ENCODE peak calls at places on chromosomes 13 and 19, in four cellular contexts. C is IMR-90, S is astrocyte, Z is fibroblast of lung. F is an unnamed sample.

GRCh38 chr13:83883061-83883523 is 818 bp upstream of the SLITRK1 start:
- DNase-seq in C (no peak), Z (no peak), S (no peak), F (no peak)

GRCh38 chr19:2546128-2547032 is 70.5 kb downstream of the GADD45B start:
- DNase-seq in Z (peak; percentile 59), S (peak; percentile 43), C (no peak), F (peak; percentile 94)

GRCh38 chr19:970695-971094 is 13.4 kb upstream of the WDR18 start:
- DNase-seq in S (no peak), Z (no peak), C (no peak), F (no peak)

GRCh38 chr19:41332000-41332399 is 21.7 kb downstream of the TGFB1 start:
- DNase-seq in S (no peak), C (no peak), Z (no peak), F (no peak)

GRCh38 chr19:14167013-14167593 is 30.7 kb upstream of the ASF1B start:
- DNase-seq in S (no peak), Z (no peak), C (no peak), F (no peak)

GRCh38 chr13:31161583-31162150 is at the start of gene HSPH1:
- DNase-seq in S (peak; percentile 95), Z (peak; percentile 98), C (peak; percentile 97), F (peak; percentile 100)

GRCh38 chr19:47375694-47376588 is 26.8 kb downstream of the DHX34 start:
- DNase-seq in Z (no peak), C (no peak), S (no peak), F (no peak)

GRCh38 chr19:47240996-47241918 is 10.3 kb upstream of the BBC3 start:
- DNase-seq in S (peak; percentile 57), C (peak; percentile 79), Z (peak; percentile 77), F (peak; percentile 90)

GRCh38 chr13:108214511-108215383 is 589 bp downstream of the LIG4 start:
- DNase-seq in C (no peak), S (no peak), Z (no peak), F (peak; percentile 66)

GRCh38 chr19:4115050-4115817 is 8.7 kb downstream of the MAP2K2 start:
- DNase-seq in S (no peak), Z (no peak), C (no peak), F (no peak)

GRCh38 chr13:20239748-20240147 is 7.6 kb upstream of the GJB6 start:
- DNase-seq in C (no peak), Z (no peak), S (no peak), F (no peak)

GRCh38 chr13:77919351-77920294 is 992 bp upstream of the EDNRB start:
- DNase-seq in C (peak; percentile 15), Z (peak; percentile 35), S (peak; percentile 20), F (peak; percentile 73)

GRCh38 chr13:35648109-35648508 is 171.6 kb upstream of the MAB21L1 start:
- DNase-seq in C (peak; percentile 42), S (no peak), Z (peak; percentile 10), F (no peak)

GRCh38 chr13:26037302-26037701 is 14.5 kb downstream of the SHISA2 start:
- DNase-seq in Z (no peak), C (no peak), S (no peak), F (no peak)

GRCh38 chr13:36328821-36329220 is 17.4 kb downstream of the SPART start:
- DNase-seq in S (no peak), C (no peak), Z (no peak), F (no peak)

DNA sequence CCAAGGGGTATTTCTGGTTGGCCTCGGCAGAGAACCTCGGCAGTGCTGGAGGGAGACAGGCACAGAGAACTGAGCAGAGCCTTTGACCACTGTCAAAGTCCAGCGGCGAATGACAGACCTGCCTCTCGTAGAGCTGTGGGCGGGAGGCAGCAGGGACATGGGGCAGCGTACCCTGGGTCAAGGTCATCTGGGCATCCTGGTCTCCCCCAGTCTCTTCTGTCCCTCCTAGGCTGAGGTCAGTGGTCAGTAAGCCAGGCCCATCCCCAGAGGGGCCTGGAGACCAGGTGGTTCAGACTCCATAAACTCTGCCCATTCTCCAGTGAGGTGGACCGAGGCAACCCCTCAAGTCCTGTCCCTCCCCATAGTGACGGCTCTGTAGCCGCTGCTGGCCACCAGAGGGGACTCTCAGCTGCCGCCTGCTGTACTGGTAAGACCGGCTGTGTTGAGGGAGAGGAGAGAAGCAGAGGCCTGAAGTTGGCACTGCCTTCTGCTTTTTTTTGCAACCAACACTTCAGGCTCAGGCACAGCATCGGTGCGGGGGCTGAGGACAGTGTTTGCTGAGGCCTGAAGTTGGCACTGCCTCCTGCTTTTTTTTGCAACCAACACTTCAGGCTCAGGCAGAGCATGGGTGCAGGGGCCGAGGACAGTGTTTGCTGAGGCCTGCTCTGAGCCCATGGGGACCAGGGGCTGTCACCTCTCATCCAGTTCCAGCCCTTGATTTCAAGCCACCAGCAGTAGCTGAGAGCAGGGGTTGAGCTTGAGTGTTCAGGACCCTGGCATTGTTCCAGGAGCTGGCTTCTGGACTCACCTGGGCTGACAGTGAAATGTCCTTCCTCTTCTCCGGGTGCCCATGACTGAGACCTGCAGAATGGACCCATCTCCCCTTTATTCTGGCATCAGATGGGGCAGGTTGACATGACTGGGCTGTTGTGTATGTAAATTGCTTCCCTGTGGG is at the start of gene PGLYRP2:
- DNase-seq in S (no peak), Z (no peak), C (no peak), F (peak; percentile 81)
- TF ChIP-seq CTCF in S (no peak), Z (no peak), C (no peak), F (peak; percentile 30)

GRCh38 chr19:35637165-35637564 is 4.4 kb upstream of the ETV2 start:
- DNase-seq in S (no peak), Z (no peak), C (no peak), F (no peak)

GRCh38 chr19:35628565-35629331 is at the start of gene RBM42:
- DNase-seq in Z (peak; percentile 99), S (peak; percentile 98), C (peak; percentile 99), F (peak; percentile 96)

GRCh38 chr19:35636651-35637050 is 4.9 kb upstream of the ETV2 start:
- DNase-seq in S (no peak), Z (no peak), C (no peak), F (no peak)

GRCh38 chr19:35629332-35629633 is 447 bp downstream of the RBM42 start:
- DNase-seq in Z (no peak), S (no peak), C (no peak), F (no peak)

DNA sequence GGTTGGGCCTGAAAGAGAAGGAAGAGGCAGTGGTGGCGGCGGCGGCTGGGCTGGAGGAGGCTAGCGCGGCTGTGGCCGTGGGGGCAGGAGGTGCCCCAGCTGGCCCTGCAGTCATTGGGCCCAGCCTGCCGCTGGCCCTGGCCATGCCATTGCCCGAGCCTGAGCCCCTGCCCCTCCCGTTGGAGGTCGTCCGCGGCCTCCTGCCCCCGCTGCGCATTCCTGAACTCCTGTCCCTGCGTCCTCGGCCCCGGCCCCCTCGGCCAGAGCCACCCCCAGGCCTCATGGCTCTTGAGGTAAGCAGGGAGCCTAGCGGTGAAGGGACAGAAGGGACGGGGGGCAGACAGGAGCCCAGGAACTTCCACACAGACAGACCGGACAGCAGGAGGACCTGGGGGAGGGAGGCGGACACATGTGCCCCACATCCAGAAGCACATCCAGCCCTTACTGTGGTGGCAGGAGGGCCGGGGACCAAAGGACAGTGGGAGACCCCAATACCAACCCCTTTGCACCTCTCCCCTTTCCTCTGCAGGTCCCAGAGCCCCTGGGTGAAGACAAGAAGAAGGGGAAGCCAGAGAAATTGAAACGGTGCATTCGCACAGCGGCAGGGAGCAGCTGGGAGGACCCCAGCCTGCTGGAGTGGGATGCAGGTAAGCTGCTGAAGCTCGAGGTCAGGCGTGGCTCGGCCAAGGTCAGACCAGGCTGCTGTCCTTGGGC is 5.0 kb downstream of the RBM42 start:
- DNase-seq in C (no peak), S (no peak), Z (no peak), F (no peak)
- H3K27ac ChIP-seq in C (no peak overlapping the region), S (no peak overlapping the region), Z (no peak overlapping the region), F (no peak overlapping the region)

GRCh38 chr19:48970923-48971395 is 5.8 kb downstream of the FTL start:
- DNase-seq in Z (peak; percentile 51), C (peak; percentile 77), S (no peak), F (peak; percentile 92)

GRCh38 chr19:48977061-48977460 is 12.0 kb downstream of the FTL start:
- DNase-seq in Z (no peak), C (no peak), S (no peak), F (no peak)

GRCh38 chr19:48970139-48970766 is 5.1 kb downstream of the FTL start:
- DNase-seq in Z (no peak), S (no peak), C (no peak), F (peak; percentile 65)

DNA sequence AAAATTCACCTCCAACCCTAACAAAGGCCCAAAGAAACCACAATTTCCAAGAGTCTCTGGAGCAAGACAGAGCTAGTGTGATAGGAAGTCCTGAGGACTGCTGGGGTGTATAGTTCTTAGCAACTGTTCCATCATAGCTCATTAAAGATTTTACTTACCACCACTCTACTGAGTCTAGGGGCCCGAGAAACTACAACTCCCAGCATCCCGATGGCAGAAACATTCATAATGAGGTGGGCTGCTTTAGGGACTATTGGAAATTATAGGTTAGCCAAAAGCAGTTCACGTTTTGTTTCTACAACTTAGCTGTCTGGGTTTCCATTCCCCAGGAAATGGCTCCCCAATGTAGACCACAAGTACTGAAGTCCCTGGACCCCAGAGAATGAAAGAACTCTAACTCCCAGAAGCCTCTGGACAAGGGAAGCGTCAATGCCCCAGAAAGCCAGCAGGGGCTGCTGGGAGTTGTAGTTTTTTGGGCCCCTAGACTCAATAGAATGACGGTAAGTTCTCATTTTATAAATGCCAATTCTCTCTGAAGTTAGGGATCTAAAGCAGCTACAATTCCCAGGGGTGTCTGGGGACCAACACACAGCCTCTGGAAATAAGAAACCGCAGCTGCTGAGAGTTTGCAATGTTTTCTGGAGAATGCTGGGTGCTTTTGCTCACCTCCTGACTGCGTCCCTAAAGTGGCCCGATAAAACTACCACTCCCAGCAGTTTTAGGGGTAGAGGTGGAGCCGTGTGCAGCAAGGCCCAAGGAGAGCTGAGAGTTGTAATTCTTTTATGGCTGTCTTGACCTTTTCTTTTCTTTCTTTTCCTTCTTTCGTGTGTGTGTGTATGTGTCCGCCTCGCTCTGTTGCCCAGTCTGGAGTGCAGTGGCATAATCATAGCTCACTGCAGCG is 11.1 kb downstream of the FTL start:
- DNase-seq in S (no peak), C (no peak), Z (no peak), F (no peak)
- TF ChIP-seq CTCF in S (no peak), C (no peak), Z (no peak), F (no peak)

GRCh38 chr13:96053003-96053703 is at the start of gene UGGT2:
- DNase-seq in S (peak; percentile 87), Z (peak; percentile 93), C (peak; percentile 94), F (peak; percentile 98)

GRCh38 chr13:96052655-96053002 is 572 bp downstream of the UGGT2 start:
- DNase-seq in S (peak; percentile 70), C (peak; percentile 83), Z (peak; percentile 79), F (no peak)
- H3K27ac ChIP-seq in S (peak overlapping the region; percentile 82), C (peak overlapping the region; percentile 79), Z (peak overlapping the region; percentile 99), F (peak overlapping the region; percentile 86)

DNA sequence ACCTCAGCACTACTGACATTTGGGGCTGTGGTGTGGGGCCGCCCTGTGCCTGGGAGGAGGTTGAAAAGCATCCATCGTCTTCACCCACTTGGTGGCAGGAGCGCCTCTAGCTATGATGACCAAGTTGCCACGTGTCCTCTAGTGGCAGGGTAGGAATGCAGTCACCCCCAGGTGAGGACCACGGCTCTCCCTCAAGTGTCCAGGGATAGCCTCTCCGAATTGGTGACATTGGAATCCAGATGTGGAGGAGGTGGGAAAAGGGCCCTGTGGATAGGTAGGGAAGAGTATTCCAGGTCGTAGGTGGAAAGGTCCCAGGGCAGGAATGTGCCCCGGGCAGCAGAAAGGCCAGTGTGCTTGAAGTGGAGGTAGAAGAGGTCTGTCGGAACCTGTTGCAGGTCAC is 37.6 kb downstream of the ARHGEF18 start:
- DNase-seq in C (no peak), Z (no peak), S (no peak), F (no peak)
- TF ChIP-seq CTCF in C (no peak), Z (no peak), S (no peak), F (no peak)

GRCh38 chr19:5580116-5580515 is 12.4 kb upstream of the TINCR start:
- DNase-seq in C (no peak), Z (no peak), S (no peak), F (no peak)
- H3K27ac ChIP-seq in C (no peak overlapping the region), Z (no peak overlapping the region), S (no peak overlapping the region), F (no peak overlapping the region)

F was measured in upper lobe of right lung.